ENCODE peak calls at places on chromosome 7, in five cellular contexts. One of them, this sample, is unnamed.

GRCh38 chr7:157692156-157693011 is 355.6 kb downstream of the DNAJB6 start:
- DNase-seq in Peyer's patch: peak
- DNase-seq in ELR: no peak
- DNase-seq in CD4-positive, CD25-positive, alpha-beta regulatory T cell: no peak
- DNase-seq in stimulated activated CD8-positive, alpha-beta memory T cell treated with anti-CD3 and anti-CD28 coated beads, Interleukin-4, amount 100 ng/mL, for 4 hours: no peak
- DNase-seq in this sample: no peak

GRCh38 chr7:32102432-32102851 is 32.2 kb upstream of the PDE1C start:
- DNase-seq in Peyer's patch: no peak
- DNase-seq in stimulated activated CD8-positive, alpha-beta memory T cell treated with anti-CD3 and anti-CD28 coated beads, Interleukin-4, amount 100 ng/mL, for 4 hours: no peak
- DNase-seq in CD4-positive, CD25-positive, alpha-beta regulatory T cell: no peak
- DNase-seq in ELR: no peak
- DNase-seq in this sample: no peak

GRCh38 chr7:27459729-27460048 is 203.0 kb downstream of the HIBADH start:
- DNase-seq in ELR: no peak
- DNase-seq in Peyer's patch: no peak
- DNase-seq in stimulated activated CD8-positive, alpha-beta memory T cell treated with anti-CD3 and anti-CD28 coated beads, Interleukin-4, amount 100 ng/mL, for 4 hours: no peak
- DNase-seq in CD4-positive, CD25-positive, alpha-beta regulatory T cell: no peak
- DNase-seq in this sample: no peak

GRCh38 chr7:134547738-134548054 is 1.2 kb upstream of the AKR1B15 start:
- DNase-seq in CD4-positive, CD25-positive, alpha-beta regulatory T cell: no peak
- DNase-seq in Peyer's patch: no peak
- DNase-seq in ELR: peak
- DNase-seq in stimulated activated CD8-positive, alpha-beta memory T cell treated with anti-CD3 and anti-CD28 coated beads, Interleukin-4, amount 100 ng/mL, for 4 hours: no peak
- DNase-seq in this sample: no peak

GRCh38 chr7:143410523-143411004 is 1.9 kb upstream of the EPHA1 start:
- DNase-seq in CD4-positive, CD25-positive, alpha-beta regulatory T cell: no peak
- DNase-seq in Peyer's patch: no peak
- DNase-seq in stimulated activated CD8-positive, alpha-beta memory T cell treated with anti-CD3 and anti-CD28 coated beads, Interleukin-4, amount 100 ng/mL, for 4 hours: no peak
- DNase-seq in ELR: no peak
- DNase-seq in this sample: no peak

GRCh38 chr7:92520024-92520423 is 8.3 kb downstream of the PEX1 start:
- DNase-seq in CD4-positive, CD25-positive, alpha-beta regulatory T cell: no peak
- DNase-seq in Peyer's patch: no peak
- DNase-seq in ELR: no peak
- DNase-seq in stimulated activated CD8-positive, alpha-beta memory T cell treated with anti-CD3 and anti-CD28 coated beads, Interleukin-4, amount 100 ng/mL, for 4 hours: no peak
- DNase-seq in this sample: no peak

GRCh38 chr7:80047856-80048459 is 86.7 kb upstream of the GNAI1 start:
- DNase-seq in stimulated activated CD8-positive, alpha-beta memory T cell treated with anti-CD3 and anti-CD28 coated beads, Interleukin-4, amount 100 ng/mL, for 4 hours: no peak
- DNase-seq in Peyer's patch: no peak
- DNase-seq in ELR: peak
- DNase-seq in CD4-positive, CD25-positive, alpha-beta regulatory T cell: no peak
- DNase-seq in this sample: no peak

GRCh38 chr7:120373174-120373573 is 100.2 kb downstream of the KCND2 start:
- DNase-seq in CD4-positive, CD25-positive, alpha-beta regulatory T cell: no peak
- DNase-seq in stimulated activated CD8-positive, alpha-beta memory T cell treated with anti-CD3 and anti-CD28 coated beads, Interleukin-4, amount 100 ng/mL, for 4 hours: no peak
- DNase-seq in Peyer's patch: no peak
- DNase-seq in ELR: peak
- DNase-seq in this sample: no peak

GRCh38 chr7:158812684-158813083 is 16.6 kb downstream of the ESYT2 start:
- DNase-seq in stimulated activated CD8-positive, alpha-beta memory T cell treated with anti-CD3 and anti-CD28 coated beads, Interleukin-4, amount 100 ng/mL, for 4 hours: no peak
- DNase-seq in CD4-positive, CD25-positive, alpha-beta regulatory T cell: peak
- DNase-seq in Peyer's patch: no peak
- DNase-seq in ELR: no peak
- DNase-seq in this sample: no peak

GRCh38 chr7:20329389-20330175 is 1.1 kb upstream of the ITGB8 start:
- DNase-seq in Peyer's patch: peak
- DNase-seq in stimulated activated CD8-positive, alpha-beta memory T cell treated with anti-CD3 and anti-CD28 coated beads, Interleukin-4, amount 100 ng/mL, for 4 hours: no peak
- DNase-seq in ELR: peak
- DNase-seq in CD4-positive, CD25-positive, alpha-beta regulatory T cell: peak
- DNase-seq in this sample: no peak

GRCh38 chr7:95871078-95871848 is 98.9 kb downstream of the DYNC1I1 start:
- DNase-seq in stimulated activated CD8-positive, alpha-beta memory T cell treated with anti-CD3 and anti-CD28 coated beads, Interleukin-4, amount 100 ng/mL, for 4 hours: no peak
- DNase-seq in Peyer's patch: no peak
- DNase-seq in ELR: peak
- DNase-seq in CD4-positive, CD25-positive, alpha-beta regulatory T cell: peak
- DNase-seq in this sample: no peak

GRCh38 chr7:129989466-129989865 is 36.7 kb upstream of the UBE2H start:
- DNase-seq in CD4-positive, CD25-positive, alpha-beta regulatory T cell: peak
- DNase-seq in ELR: no peak
- DNase-seq in stimulated activated CD8-positive, alpha-beta memory T cell treated with anti-CD3 and anti-CD28 coated beads, Interleukin-4, amount 100 ng/mL, for 4 hours: peak
- DNase-seq in Peyer's patch: no peak
- DNase-seq in this sample: no peak

GRCh38 chr7:11786186-11786585 is 45.8 kb downstream of the THSD7A start:
- DNase-seq in CD4-positive, CD25-positive, alpha-beta regulatory T cell: no peak
- DNase-seq in stimulated activated CD8-positive, alpha-beta memory T cell treated with anti-CD3 and anti-CD28 coated beads, Interleukin-4, amount 100 ng/mL, for 4 hours: no peak
- DNase-seq in Peyer's patch: no peak
- DNase-seq in ELR: peak
- DNase-seq in this sample: no peak

GRCh38 chr7:468681-469590 is 50.7 kb downstream of the PDGFA start:
- DNase-seq in Peyer's patch: peak
- DNase-seq in stimulated activated CD8-positive, alpha-beta memory T cell treated with anti-CD3 and anti-CD28 coated beads, Interleukin-4, amount 100 ng/mL, for 4 hours: no peak
- DNase-seq in ELR: peak
- DNase-seq in CD4-positive, CD25-positive, alpha-beta regulatory T cell: no peak
- DNase-seq in this sample: no peak

GRCh38 chr7:77425151-77426051 is 9.3 kb upstream of the GSAP start:
- DNase-seq in Peyer's patch: no peak
- DNase-seq in CD4-positive, CD25-positive, alpha-beta regulatory T cell: no peak
- DNase-seq in stimulated activated CD8-positive, alpha-beta memory T cell treated with anti-CD3 and anti-CD28 coated beads, Interleukin-4, amount 100 ng/mL, for 4 hours: no peak
- DNase-seq in ELR: peak
- DNase-seq in this sample: no peak

GRCh38 chr7:16531682-16532081 is 5.1 kb downstream of the LRRC72 start:
- DNase-seq in stimulated activated CD8-positive, alpha-beta memory T cell treated with anti-CD3 and anti-CD28 coated beads, Interleukin-4, amount 100 ng/mL, for 4 hours: no peak
- DNase-seq in Peyer's patch: no peak
- DNase-seq in CD4-positive, CD25-positive, alpha-beta regulatory T cell: no peak
- DNase-seq in ELR: no peak
- DNase-seq in this sample: no peak

GRCh38 chr7:139004321-139005075 is 23.3 kb upstream of the KIAA1549 start:
- DNase-seq in CD4-positive, CD25-positive, alpha-beta regulatory T cell: no peak
- DNase-seq in ELR: no peak
- DNase-seq in stimulated activated CD8-positive, alpha-beta memory T cell treated with anti-CD3 and anti-CD28 coated beads, Interleukin-4, amount 100 ng/mL, for 4 hours: no peak
- DNase-seq in Peyer's patch: no peak
- DNase-seq in this sample: no peak

GRCh38 chr7:139715194-139715815 is 62.5 kb downstream of the HIPK2 start:
- DNase-seq in Peyer's patch: no peak
- DNase-seq in stimulated activated CD8-positive, alpha-beta memory T cell treated with anti-CD3 and anti-CD28 coated beads, Interleukin-4, amount 100 ng/mL, for 4 hours: no peak
- DNase-seq in CD4-positive, CD25-positive, alpha-beta regulatory T cell: no peak
- DNase-seq in ELR: no peak
- DNase-seq in this sample: no peak

GRCh38 chr7:23196306-23196705 is 14.5 kb downstream of the NUP42 start:
- DNase-seq in ELR: no peak
- DNase-seq in CD4-positive, CD25-positive, alpha-beta regulatory T cell: no peak
- DNase-seq in Peyer's patch: no peak
- DNase-seq in stimulated activated CD8-positive, alpha-beta memory T cell treated with anti-CD3 and anti-CD28 coated beads, Interleukin-4, amount 100 ng/mL, for 4 hours: no peak
- DNase-seq in this sample: no peak

GRCh38 chr7:23622469-23622868 is 25.3 kb downstream of the CCDC126 start:
- DNase-seq in CD4-positive, CD25-positive, alpha-beta regulatory T cell: no peak
- DNase-seq in Peyer's patch: no peak
- DNase-seq in ELR: peak
- DNase-seq in stimulated activated CD8-positive, alpha-beta memory T cell treated with anti-CD3 and anti-CD28 coated beads, Interleukin-4, amount 100 ng/mL, for 4 hours: no peak
- DNase-seq in this sample: no peak

GRCh38 chr7:36387437-36388345 is 2.0 kb upstream of the ANLN start:
- DNase-seq in Peyer's patch: no peak
- DNase-seq in CD4-positive, CD25-positive, alpha-beta regulatory T cell: no peak
- DNase-seq in stimulated activated CD8-positive, alpha-beta memory T cell treated with anti-CD3 and anti-CD28 coated beads, Interleukin-4, amount 100 ng/mL, for 4 hours: no peak
- DNase-seq in ELR: peak
- DNase-seq in this sample: no peak

GRCh38 chr7:31120800-31121513 is 68.8 kb downstream of the ADCYAP1R1 start:
- DNase-seq in Peyer's patch: no peak
- DNase-seq in CD4-positive, CD25-positive, alpha-beta regulatory T cell: no peak
- DNase-seq in ELR: no peak
- DNase-seq in stimulated activated CD8-positive, alpha-beta memory T cell treated with anti-CD3 and anti-CD28 coated beads, Interleukin-4, amount 100 ng/mL, for 4 hours: no peak
- DNase-seq in this sample: no peak

GRCh38 chr7:148397985-148398384 is 192.6 kb upstream of the C7orf33 start:
- DNase-seq in ELR: no peak
- DNase-seq in stimulated activated CD8-positive, alpha-beta memory T cell treated with anti-CD3 and anti-CD28 coated beads, Interleukin-4, amount 100 ng/mL, for 4 hours: no peak
- DNase-seq in CD4-positive, CD25-positive, alpha-beta regulatory T cell: peak
- DNase-seq in Peyer's patch: no peak
- DNase-seq in this sample: no peak

GRCh38 chr7:139620676-139621344 is 97.3 kb downstream of the CLEC2L start:
- DNase-seq in ELR: peak
- DNase-seq in Peyer's patch: peak
- DNase-seq in CD4-positive, CD25-positive, alpha-beta regulatory T cell: peak
- DNase-seq in stimulated activated CD8-positive, alpha-beta memory T cell treated with anti-CD3 and anti-CD28 coated beads, Interleukin-4, amount 100 ng/mL, for 4 hours: no peak
- DNase-seq in this sample: no peak

GRCh38 chr7:42035205-42035604 is 201.8 kb downstream of the GLI3 start:
- DNase-seq in Peyer's patch: no peak
- DNase-seq in stimulated activated CD8-positive, alpha-beta memory T cell treated with anti-CD3 and anti-CD28 coated beads, Interleukin-4, amount 100 ng/mL, for 4 hours: no peak
- DNase-seq in CD4-positive, CD25-positive, alpha-beta regulatory T cell: no peak
- DNase-seq in ELR: no peak
- DNase-seq in this sample: no peak

GRCh38 chr7:128783143-128783799 is 7.7 kb upstream of the OPN1SW start:
- DNase-seq in stimulated activated CD8-positive, alpha-beta memory T cell treated with anti-CD3 and anti-CD28 coated beads, Interleukin-4, amount 100 ng/mL, for 4 hours: no peak
- DNase-seq in ELR: peak
- DNase-seq in CD4-positive, CD25-positive, alpha-beta regulatory T cell: no peak
- DNase-seq in Peyer's patch: no peak
- DNase-seq in this sample: no peak

GRCh38 chr7:51070163-51070562 is 246.4 kb downstream of the COBL start:
- DNase-seq in stimulated activated CD8-positive, alpha-beta memory T cell treated with anti-CD3 and anti-CD28 coated beads, Interleukin-4, amount 100 ng/mL, for 4 hours: no peak
- DNase-seq in Peyer's patch: no peak
- DNase-seq in ELR: no peak
- DNase-seq in CD4-positive, CD25-positive, alpha-beta regulatory T cell: no peak
- DNase-seq in this sample: no peak

GRCh38 chr7:29990931-29991330 is 1.3 kb upstream of the SCRN1 start:
- DNase-seq in CD4-positive, CD25-positive, alpha-beta regulatory T cell: no peak
- DNase-seq in ELR: no peak
- DNase-seq in stimulated activated CD8-positive, alpha-beta memory T cell treated with anti-CD3 and anti-CD28 coated beads, Interleukin-4, amount 100 ng/mL, for 4 hours: no peak
- DNase-seq in Peyer's patch: no peak
- DNase-seq in this sample: no peak

GRCh38 chr7:127927339-127927679 is 103.9 kb downstream of the LRRC4 start:
- DNase-seq in ELR: no peak
- DNase-seq in Peyer's patch: no peak
- DNase-seq in stimulated activated CD8-positive, alpha-beta memory T cell treated with anti-CD3 and anti-CD28 coated beads, Interleukin-4, amount 100 ng/mL, for 4 hours: no peak
- DNase-seq in CD4-positive, CD25-positive, alpha-beta regulatory T cell: no peak
- DNase-seq in this sample: no peak

GRCh38 chr7:4665661-4666060 is 16.4 kb upstream of the FOXK1 start:
- DNase-seq in CD4-positive, CD25-positive, alpha-beta regulatory T cell: no peak
- DNase-seq in ELR: peak
- DNase-seq in stimulated activated CD8-positive, alpha-beta memory T cell treated with anti-CD3 and anti-CD28 coated beads, Interleukin-4, amount 100 ng/mL, for 4 hours: no peak
- DNase-seq in Peyer's patch: no peak
- DNase-seq in this sample: no peak

This sample was measured in esophagus squamous epithelium.